ENCODE peak calls at places on chromosomes 6 and 20, in five cellular contexts. One of them, this sample, is unnamed. For H3K9me3, the result is how much of the 10 kb centered on the place peaks cover.

GRCh38 chr6:125947581-125947980 is 9.0 kb upstream of the HINT3 start:
- DNase-seq in esophagus squamous epithelium: no peak
- DNase-seq in Peyer's patch: no peak
- DNase-seq in GM12878: no peak
- DNase-seq in A549: no peak
- DNase-seq in this sample: no peak

GRCh38 chr20:51563597-51564332 is 21.2 kb upstream of the NFATC2 start:
- DNase-seq in esophagus squamous epithelium: no peak
- DNase-seq in Peyer's patch: no peak
- DNase-seq in GM12878: no peak
- DNase-seq in A549: peak
- DNase-seq in this sample: no peak

GRCh38 chr6:16774437-16774836 is 13.2 kb upstream of the ATXN1 start:
- DNase-seq in esophagus squamous epithelium: no peak
- DNase-seq in Peyer's patch: no peak
- DNase-seq in GM12878: no peak
- DNase-seq in A549: no peak
- DNase-seq in this sample: no peak

GRCh38 chr6:506508-506907 is 115.0 kb downstream of the IRF4 start:
- DNase-seq in esophagus squamous epithelium: no peak
- DNase-seq in Peyer's patch: no peak
- DNase-seq in GM12878: no peak
- DNase-seq in A549: no peak
- DNase-seq in this sample: no peak

GRCh38 chr6:7172605-7173185 is 64.9 kb downstream of the RREB1 start:
- DNase-seq in esophagus squamous epithelium: no peak
- DNase-seq in Peyer's patch: no peak
- DNase-seq in GM12878: no peak
- DNase-seq in A549: no peak
- DNase-seq in this sample: no peak

GRCh38 chr6:42368156-42368555 is 83.6 kb downstream of the TRERF1 start:
- DNase-seq in esophagus squamous epithelium: no peak
- DNase-seq in Peyer's patch: no peak
- DNase-seq in GM12878: no peak
- DNase-seq in A549: no peak
- DNase-seq in this sample: no peak

GRCh38 chr20:51492167-51493092 is 50.1 kb downstream of the NFATC2 start:
- DNase-seq in esophagus squamous epithelium: no peak
- DNase-seq in Peyer's patch: no peak
- DNase-seq in GM12878: no peak
- DNase-seq in A549: no peak
- DNase-seq in this sample: no peak

GRCh38 chr6:84688187-84688878 is 76.1 kb downstream of the TBX18 start:
- DNase-seq in esophagus squamous epithelium: no peak
- DNase-seq in Peyer's patch: no peak
- DNase-seq in GM12878: no peak
- DNase-seq in A549: no peak
- DNase-seq in this sample: no peak

GRCh38 chr6:129901910-129902309 is 40.8 kb upstream of the TMEM244 start:
- DNase-seq in esophagus squamous epithelium: no peak
- DNase-seq in Peyer's patch: no peak
- DNase-seq in GM12878: no peak
- DNase-seq in A549: no peak
- DNase-seq in this sample: no peak

GRCh38 chr6:100346203-100346602 is 118.5 kb downstream of the SIM1 start:
- DNase-seq in esophagus squamous epithelium: no peak
- DNase-seq in Peyer's patch: no peak
- DNase-seq in GM12878: no peak
- DNase-seq in A549: no peak
- DNase-seq in this sample: no peak

GRCh38 chr6:71383891-71384489 is 95.4 kb downstream of the OGFRL1 start:
- DNase-seq in esophagus squamous epithelium: no peak
- DNase-seq in Peyer's patch: no peak
- DNase-seq in GM12878: no peak
- DNase-seq in A549: no peak
- DNase-seq in this sample: peak

GRCh38 chr6:39347906-39348585 is 25.5 kb upstream of the KCNK16 start:
- DNase-seq in esophagus squamous epithelium: no peak
- DNase-seq in Peyer's patch: peak
- DNase-seq in GM12878: no peak
- DNase-seq in A549: peak
- DNase-seq in this sample: peak
- TF ChIP-seq CTCF in esophagus squamous epithelium: peak
- TF ChIP-seq CTCF in Peyer's patch: peak
- TF ChIP-seq CTCF in GM12878: peak
- TF ChIP-seq CTCF in A549: peak
- TF ChIP-seq CTCF in this sample: peak

GRCh38 chr20:47089151-47089550 is 194.5 kb downstream of the EYA2 start:
- DNase-seq in esophagus squamous epithelium: no peak
- DNase-seq in Peyer's patch: no peak
- DNase-seq in GM12878: no peak
- DNase-seq in A549: no peak
- DNase-seq in this sample: no peak
- H3K9me3 ChIP-seq in esophagus squamous epithelium: under half
- H3K9me3 ChIP-seq in Peyer's patch: under half
- H3K9me3 ChIP-seq in GM12878: under half
- H3K9me3 ChIP-seq in A549: under half
- H3K9me3 ChIP-seq in this sample: under half

DNA sequence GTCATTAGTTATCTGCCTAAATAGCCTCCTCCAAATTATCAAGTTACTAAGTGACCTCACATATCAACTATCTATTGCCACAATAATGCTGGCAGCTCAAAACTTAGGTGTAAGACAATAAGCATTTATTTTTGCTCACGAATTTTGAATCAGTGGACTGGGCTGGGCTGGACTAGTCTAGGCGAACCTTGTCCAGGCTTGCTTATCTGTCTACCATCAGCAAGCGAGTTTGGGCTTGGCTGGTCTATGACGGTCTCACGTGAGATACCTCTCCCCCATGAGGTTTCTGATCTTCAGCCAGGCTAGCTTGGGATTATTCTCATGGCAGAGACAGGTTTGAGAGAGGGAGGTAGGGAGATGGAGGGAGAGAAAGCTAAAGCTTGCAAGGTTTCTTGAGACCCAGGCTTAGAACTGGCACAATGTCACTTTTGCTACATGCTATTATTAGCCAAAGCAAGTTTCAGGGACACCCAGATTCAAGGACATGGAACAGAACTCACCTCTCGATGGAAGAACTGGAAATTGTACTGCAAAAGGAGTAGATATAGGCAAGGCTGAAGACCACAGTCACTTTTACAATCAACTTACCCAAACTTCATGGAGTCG is 80.9 kb downstream of the WASF1 start:
- DNase-seq in esophagus squamous epithelium: no peak
- DNase-seq in Peyer's patch: no peak
- DNase-seq in GM12878: no peak
- DNase-seq in A549: no peak
- DNase-seq in this sample: no peak
- TF ChIP-seq CTCF in esophagus squamous epithelium: no peak
- TF ChIP-seq CTCF in Peyer's patch: no peak
- TF ChIP-seq CTCF in GM12878: no peak
- TF ChIP-seq CTCF in A549: no peak
- TF ChIP-seq CTCF in this sample: no peak

DNA sequence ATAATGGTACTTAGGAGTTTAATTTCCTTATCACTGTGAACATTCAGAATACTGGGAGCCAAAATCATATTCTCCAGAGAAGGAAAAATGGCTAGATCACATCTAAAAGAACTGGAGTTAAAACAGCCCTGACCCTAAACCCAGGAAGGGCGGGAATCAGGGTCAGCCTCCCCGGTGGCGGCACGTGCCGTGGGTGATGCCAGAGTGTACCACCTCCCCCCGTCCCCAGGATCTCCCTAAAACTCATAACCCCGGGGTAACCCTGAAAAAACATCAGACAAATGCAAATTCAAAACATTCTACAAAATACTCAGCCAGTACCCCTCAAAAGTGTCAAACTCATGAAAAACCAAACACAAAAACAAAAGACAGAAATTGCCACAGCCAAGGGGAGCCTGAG is 148.3 kb downstream of the DLL1 start:
- DNase-seq in esophagus squamous epithelium: no peak
- DNase-seq in Peyer's patch: no peak
- DNase-seq in GM12878: no peak
- DNase-seq in A549: no peak
- DNase-seq in this sample: no peak
- H3K9me3 ChIP-seq in esophagus squamous epithelium: under half
- H3K9me3 ChIP-seq in Peyer's patch: under half
- H3K9me3 ChIP-seq in GM12878: under half
- H3K9me3 ChIP-seq in A549: under half
- H3K9me3 ChIP-seq in this sample: under half

GRCh38 chr20:62707981-62708521 is 585 bp upstream of the NTSR1 start:
- DNase-seq in esophagus squamous epithelium: no peak
- DNase-seq in Peyer's patch: no peak
- DNase-seq in GM12878: no peak
- DNase-seq in A549: peak
- DNase-seq in this sample: peak
- TF ChIP-seq CTCF in esophagus squamous epithelium: no peak
- TF ChIP-seq CTCF in Peyer's patch: no peak
- TF ChIP-seq CTCF in GM12878: no peak
- TF ChIP-seq CTCF in A549: no peak
- TF ChIP-seq CTCF in this sample: peak

DNA sequence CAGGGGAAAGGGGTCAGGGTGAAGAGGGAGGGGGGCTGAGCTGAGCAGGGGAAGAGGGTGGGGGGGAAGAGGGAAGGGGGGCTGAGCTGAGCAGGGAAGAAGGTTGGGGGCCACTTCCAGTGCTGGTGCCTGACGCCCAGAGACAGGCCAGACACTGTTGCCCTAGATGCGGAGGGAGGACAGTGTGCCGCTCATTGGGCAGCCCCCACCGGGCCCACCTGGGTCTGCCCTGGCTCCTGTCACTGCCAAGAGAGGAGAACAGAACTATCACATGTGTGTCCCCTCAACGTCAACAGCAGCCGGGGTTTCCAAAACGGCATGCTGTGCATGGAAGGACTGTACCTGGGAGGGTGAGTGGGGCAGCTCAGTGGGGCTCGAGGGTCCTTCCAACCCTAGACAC is 342.1 kb downstream of the CDH4 start:
- DNase-seq in esophagus squamous epithelium: no peak
- DNase-seq in Peyer's patch: no peak
- DNase-seq in GM12878: no peak
- DNase-seq in A549: no peak
- DNase-seq in this sample: no peak
- H3K9me3 ChIP-seq in esophagus squamous epithelium: under half
- H3K9me3 ChIP-seq in Peyer's patch: under half
- H3K9me3 ChIP-seq in GM12878: under half
- H3K9me3 ChIP-seq in A549: under half
- H3K9me3 ChIP-seq in this sample: under half

GRCh38 chr20:41245086-41245707 is 72.3 kb downstream of the ZHX3 start:
- DNase-seq in esophagus squamous epithelium: no peak
- DNase-seq in Peyer's patch: no peak
- DNase-seq in GM12878: no peak
- DNase-seq in A549: no peak
- DNase-seq in this sample: no peak

GRCh38 chr20:41247523-41248370 is 69.8 kb downstream of the ZHX3 start:
- DNase-seq in esophagus squamous epithelium: no peak
- DNase-seq in Peyer's patch: no peak
- DNase-seq in GM12878: no peak
- DNase-seq in A549: no peak
- DNase-seq in this sample: no peak

GRCh38 chr20:41249371-41249770 is 68.2 kb downstream of the ZHX3 start:
- DNase-seq in esophagus squamous epithelium: no peak
- DNase-seq in Peyer's patch: peak
- DNase-seq in GM12878: no peak
- DNase-seq in A549: no peak
- DNase-seq in this sample: no peak

GRCh38 chr20:41248371-41249024 is 69.0 kb downstream of the ZHX3 start:
- DNase-seq in esophagus squamous epithelium: no peak
- DNase-seq in Peyer's patch: no peak
- DNase-seq in GM12878: no peak
- DNase-seq in A549: no peak
- DNase-seq in this sample: peak

GRCh38 chr20:41249781-41250281 is 67.7 kb downstream of the ZHX3 start:
- DNase-seq in esophagus squamous epithelium: no peak
- DNase-seq in Peyer's patch: no peak
- DNase-seq in GM12878: no peak
- DNase-seq in A549: no peak
- DNase-seq in this sample: peak
- TF ChIP-seq CTCF in esophagus squamous epithelium: peak
- TF ChIP-seq CTCF in Peyer's patch: no peak
- TF ChIP-seq CTCF in GM12878: peak
- TF ChIP-seq CTCF in A549: no peak
- TF ChIP-seq CTCF in this sample: peak

GRCh38 chr20:31394900-31395299 is 4.5 kb upstream of the DEFB119 start:
- DNase-seq in esophagus squamous epithelium: no peak
- DNase-seq in Peyer's patch: no peak
- DNase-seq in GM12878: no peak
- DNase-seq in A549: no peak
- DNase-seq in this sample: no peak
- H3K9me3 ChIP-seq in esophagus squamous epithelium: under half
- H3K9me3 ChIP-seq in Peyer's patch: under half
- H3K9me3 ChIP-seq in GM12878: under half
- H3K9me3 ChIP-seq in A549: under half
- H3K9me3 ChIP-seq in this sample: under half

GRCh38 chr20:11344939-11345338 is 572.8 kb upstream of the BTBD3 start:
- DNase-seq in esophagus squamous epithelium: no peak
- DNase-seq in Peyer's patch: no peak
- DNase-seq in GM12878: no peak
- DNase-seq in A549: no peak
- DNase-seq in this sample: no peak

GRCh38 chr20:11352041-11352440 is 565.7 kb upstream of the BTBD3 start:
- DNase-seq in esophagus squamous epithelium: no peak
- DNase-seq in Peyer's patch: no peak
- DNase-seq in GM12878: no peak
- DNase-seq in A549: no peak
- DNase-seq in this sample: no peak

GRCh38 chr20:11355338-11355737 is 562.4 kb upstream of the BTBD3 start:
- DNase-seq in esophagus squamous epithelium: no peak
- DNase-seq in Peyer's patch: no peak
- DNase-seq in GM12878: no peak
- DNase-seq in A549: no peak
- DNase-seq in this sample: no peak

GRCh38 chr20:11354841-11355240 is 562.9 kb upstream of the BTBD3 start:
- DNase-seq in esophagus squamous epithelium: no peak
- DNase-seq in Peyer's patch: no peak
- DNase-seq in GM12878: no peak
- DNase-seq in A549: no peak
- DNase-seq in this sample: no peak

GRCh38 chr20:11350126-11351005 is 567.3 kb upstream of the BTBD3 start:
- DNase-seq in esophagus squamous epithelium: no peak
- DNase-seq in Peyer's patch: no peak
- DNase-seq in GM12878: no peak
- DNase-seq in A549: no peak
- DNase-seq in this sample: no peak
- TF ChIP-seq CTCF in esophagus squamous epithelium: no peak
- TF ChIP-seq CTCF in Peyer's patch: no peak
- TF ChIP-seq CTCF in GM12878: peak
- TF ChIP-seq CTCF in A549: no peak
- TF ChIP-seq CTCF in this sample: no peak

This sample was measured in OCI-LY7.